ENCODE peak calls at places on chromosome 15, in five cellular contexts. E is A673, U is fibroblast of lung, S is HCT116, F is keratinocyte. G is an unnamed sample.
A peak's percentile ranks its signal among the peaks of the same experiment; 100 is the strongest.

GRCh38 chr15:65055201-65055870 is 10.1 kb downstream of the SLC51B start:
- DNase-seq in E (no peak), U (peak; percentile 52), S (no peak), F (no peak), G (no peak)

GRCh38 chr15:83998486-83998885 is 237.1 kb upstream of the GOLGA6L4 start:
- DNase-seq in E (no peak), U (no peak), S (no peak), F (no peak), G (peak; percentile 16)

GRCh38 chr15:81887913-81888312 is 157.9 kb downstream of the MEX3B start:
- DNase-seq in E (no peak), U (peak; percentile 82), S (no peak), F (no peak), G (peak; percentile 54)

GRCh38 chr15:60091150-60091549 is 87.0 kb downstream of the FOXB1 start:
- DNase-seq in E (no peak), U (peak; percentile 93), S (no peak), F (peak; percentile 81), G (peak; percentile 97)

GRCh38 chr15:56984681-56985515 is 66.5 kb downstream of the TCF12 start:
- DNase-seq in E (peak; percentile 92), U (peak; percentile 39), S (no peak), F (no peak), G (no peak)

GRCh38 chr15:60346077-60346476 is 51.7 kb downstream of the ANXA2 start:
- DNase-seq in E (no peak), U (no peak), S (no peak), F (peak; percentile 15), G (no peak)

GRCh38 chr15:43877371-43877770 is 50.6 kb downstream of the WDR76 start:
- DNase-seq in E (no peak), U (no peak), S (no peak), F (no peak), G (no peak)

GRCh38 chr15:95457520-95457919 is 873.0 kb upstream of the NR2F2 start:
- DNase-seq in E (no peak), U (no peak), S (no peak), F (no peak), G (no peak)

GRCh38 chr15:73621286-73621826 is 11.8 kb downstream of the NPTN start:
- DNase-seq in E (no peak), U (no peak), S (no peak), F (no peak), G (no peak)

GRCh38 chr15:69414702-69415161 is 583 bp downstream of the KIF23 start:
- DNase-seq in E (peak; percentile 57), U (peak; percentile 89), S (peak; percentile 4), F (no peak), G (peak; percentile 84)

GRCh38 chr15:75107905-75108838 is 84.8 kb downstream of the PPCDC start:
- DNase-seq in E (peak; percentile 45), U (peak; percentile 91), S (peak; percentile 56), F (peak; percentile 81), G (peak; percentile 94)

GRCh38 chr15:89815769-89816168 is 1.1 kb upstream of the ANPEP start:
- DNase-seq in E (no peak), U (no peak), S (no peak), F (no peak), G (no peak)

GRCh38 chr15:89812126-89812846 is 2.4 kb downstream of the ANPEP start:
- DNase-seq in E (no peak), U (peak; percentile 80), S (no peak), F (no peak), G (no peak)

GRCh38 chr15:89813381-89814111 is 1.1 kb downstream of the ANPEP start:
- DNase-seq in E (no peak), U (no peak), S (no peak), F (no peak), G (no peak)

GRCh38 chr15:89812847-89813320 is 1.8 kb downstream of the ANPEP start:
- DNase-seq in E (no peak), U (no peak), S (no peak), F (no peak), G (no peak)

DNA sequence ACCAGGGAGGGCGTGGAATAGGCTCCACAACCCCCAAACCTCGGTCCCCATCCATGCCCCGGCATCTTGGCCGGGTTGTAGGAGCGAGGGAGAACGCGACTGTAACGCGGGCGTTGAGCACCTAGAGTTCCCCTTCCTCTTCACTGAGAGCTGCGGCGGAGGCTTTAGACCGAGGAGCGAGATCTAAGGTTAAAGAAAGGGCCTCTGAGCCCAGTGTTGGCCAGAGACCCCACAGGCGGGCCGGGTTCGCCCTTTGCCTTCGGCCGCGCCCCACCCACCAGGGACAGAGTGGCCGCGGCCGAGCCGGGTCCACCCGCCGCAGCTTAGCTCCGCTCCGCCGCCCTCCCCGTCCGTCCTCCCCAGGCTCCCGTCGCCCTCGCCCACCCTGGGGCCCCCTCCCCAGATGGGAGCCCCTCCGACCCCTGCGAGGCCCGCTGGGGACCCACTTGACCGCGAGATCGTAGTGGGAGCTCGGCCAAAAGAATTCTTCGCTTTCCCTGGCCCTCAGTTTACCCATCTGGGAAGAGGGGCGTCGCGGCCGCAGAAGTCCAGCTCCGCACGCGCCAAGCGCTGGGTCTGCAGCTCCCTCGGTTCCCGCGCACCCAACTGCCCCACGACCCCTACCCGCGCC is 425 bp downstream of the ANPEP start:
- DNase-seq in E (no peak), U (no peak), S (no peak), F (no peak), G (no peak)
- TF ChIP-seq EZH2 in E (no peak), U (no peak), S (no peak), F (no peak), G (no peak)

GRCh38 chr15:27574541-27575054 is 524.5 kb downstream of the OCA2 start:
- DNase-seq in E (no peak), U (no peak), S (no peak), F (no peak), G (no peak)

GRCh38 chr15:27573800-27574485 is 525.2 kb downstream of the OCA2 start:
- DNase-seq in E (no peak), U (no peak), S (no peak), F (no peak), G (no peak)

GRCh38 chr15:27576576-27576975 is 522.5 kb downstream of the OCA2 start:
- DNase-seq in E (no peak), U (no peak), S (no peak), F (no peak), G (no peak)

GRCh38 chr15:27582741-27583400 is 516.2 kb downstream of the OCA2 start:
- DNase-seq in E (no peak), U (peak; percentile 77), S (no peak), F (no peak), G (no peak)

GRCh38 chr15:27579738-27580137 is 519.4 kb downstream of the OCA2 start:
- DNase-seq in E (no peak), U (no peak), S (no peak), F (no peak), G (no peak)
- H3K9me3 ChIP-seq in E (peaks cover 73% of the 10 kb centered on the region), U (no peaks in the 10 kb centered on the region), S (peaks cover 45% of the 10 kb centered on the region), F (peaks cover 3% of the 10 kb centered on the region), G (peaks cover 41% of the 10 kb centered on the region)

GRCh38 chr15:40893733-40894688 is at the start of gene VPS18:
- DNase-seq in E (peak; percentile 98), U (peak; percentile 97), S (peak; percentile 94), F (no peak), G (peak; percentile 97)
- TF ChIP-seq EZH2 in E (no peak), U (no peak), S (no peak), F (no peak), G (no peak)

GRCh38 chr15:99584081-99584600 is 18.4 kb downstream of the MEF2A start:
- DNase-seq in E (no peak), U (no peak), S (no peak), F (no peak), G (peak; percentile 51)

GRCh38 chr15:99578809-99579208 is 13.0 kb downstream of the MEF2A start:
- DNase-seq in E (no peak), U (no peak), S (no peak), F (no peak), G (no peak)

GRCh38 chr15:99582508-99582960 is 16.8 kb downstream of the MEF2A start:
- DNase-seq in E (peak; percentile 20), U (no peak), S (no peak), F (no peak), G (no peak)

GRCh38 chr15:99574502-99574901 is 8.7 kb downstream of the MEF2A start:
- DNase-seq in E (no peak), U (no peak), S (no peak), F (no peak), G (no peak)

GRCh38 chr15:99580061-99580460 is 14.3 kb downstream of the MEF2A start:
- DNase-seq in E (no peak), U (no peak), S (no peak), F (no peak), G (no peak)
- H3K9me3 ChIP-seq in E (peaks cover 6% of the 10 kb centered on the region), U (no peaks in the 10 kb centered on the region), S (no peaks in the 10 kb centered on the region), F (no peaks in the 10 kb centered on the region), G (no peaks in the 10 kb centered on the region)

DNA sequence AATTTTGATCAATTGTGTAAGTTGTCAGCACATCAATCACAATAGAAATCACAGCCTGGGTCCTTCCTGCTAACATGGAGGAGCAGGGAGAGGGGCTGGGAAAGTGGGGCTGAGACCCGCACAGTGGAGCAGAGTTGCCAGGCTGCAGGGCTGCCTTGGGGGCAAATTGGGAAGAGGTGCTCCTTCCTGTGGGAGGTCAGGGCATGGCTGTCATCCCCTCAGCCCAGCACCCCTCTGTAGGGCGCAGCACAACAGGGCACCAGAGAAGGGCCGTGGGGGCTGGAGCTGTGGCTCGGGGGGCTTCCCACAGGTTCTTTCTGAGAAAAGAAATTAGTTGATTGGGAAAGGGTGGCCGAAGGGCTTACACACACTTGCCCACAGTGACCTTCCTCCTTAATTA is 126.3 kb downstream of the NSMCE3 start:
- DNase-seq in E (no peak), U (no peak), S (no peak), F (no peak), G (no peak)
- TF ChIP-seq EZH2 in E (no peak), U (no peak), S (no peak), F (no peak), G (no peak)

GRCh38 chr15:26634319-26634718 is 138.5 kb downstream of the GABRB3 start:
- DNase-seq in E (no peak), U (no peak), S (no peak), F (no peak), G (no peak)

GRCh38 chr15:26631894-26632293 is 141.0 kb downstream of the GABRB3 start:
- DNase-seq in E (no peak), U (no peak), S (no peak), F (no peak), G (no peak)

GRCh38 chr15:26630857-26631256 is 142.0 kb downstream of the GABRB3 start:
- DNase-seq in E (no peak), U (no peak), S (no peak), F (no peak), G (no peak)

GRCh38 chr15:26632500-26632899 is 140.4 kb downstream of the GABRB3 start:
- DNase-seq in E (no peak), U (no peak), S (no peak), F (no peak), G (no peak)

DNA sequence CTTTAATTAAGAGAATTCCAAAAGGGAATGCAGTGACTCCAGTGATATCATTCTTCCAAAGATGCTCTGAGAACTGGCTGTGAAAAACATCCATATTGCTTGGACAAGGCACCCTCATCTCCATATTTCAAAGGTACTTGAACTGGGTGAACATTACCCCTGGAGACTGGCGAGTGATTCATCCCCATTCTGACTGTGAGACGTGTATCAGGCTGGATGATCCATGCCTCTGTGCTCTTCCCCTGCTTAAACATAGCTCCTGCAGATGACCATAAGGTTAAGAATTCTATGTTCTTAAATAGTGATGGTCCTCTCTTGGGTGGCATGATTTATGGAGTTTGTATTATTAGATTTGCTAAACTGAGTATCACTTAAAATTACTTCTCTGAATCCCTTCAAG is 137.8 kb downstream of the GABRB3 start:
- DNase-seq in E (no peak), U (no peak), S (no peak), F (no peak), G (no peak)
- H3K9me3 ChIP-seq in E (peaks cover 41% of the 10 kb centered on the region), U (no peaks in the 10 kb centered on the region), S (peaks cover 60% of the 10 kb centered on the region), F (peaks cover 7% of the 10 kb centered on the region), G (peaks cover 21% of the 10 kb centered on the region)

G was measured in mammary epithelial cell.